ENCODE peak calls at places on chromosome 3, in five cellular contexts. X is chondrocyte, Z is breast epithelium, T is lower leg skin, D is GM12878. O is an unnamed sample.

GRCh38 chr3:97835761-97836160 is 13.9 kb downstream of the CRYBG3 start:
- DNase-seq in X (no peak), Z (no peak), T (no peak), D (no peak), O (no peak)

GRCh38 chr3:197302033-197302432 is 3.6 kb upstream of the DLG1 start:
- DNase-seq in X (no peak), Z (no peak), T (no peak), D (no peak), O (no peak)

GRCh38 chr3:59654120-59654952 is 604.5 kb upstream of the CFAP20DC start:
- DNase-seq in X (no peak), Z (peak; percentile 88), T (peak; percentile 53), D (no peak), O (no peak)

GRCh38 chr3:169624533-169624972 is 39.0 kb downstream of the MECOM start:
- DNase-seq in X (no peak), Z (no peak), T (no peak), D (no peak), O (no peak)

GRCh38 chr3:57952208-57952631 is 56.0 kb upstream of the FLNB start:
- DNase-seq in X (peak; percentile 46), Z (peak; percentile 76), T (no peak), D (no peak), O (no peak)

GRCh38 chr3:127440384-127440783 is 150.1 kb downstream of the TPRA1 start:
- DNase-seq in X (peak; percentile 43), Z (no peak), T (no peak), D (no peak), O (peak; percentile 23)

GRCh38 chr3:184096811-184097378 is at the start of gene HTR3E:
- DNase-seq in X (no peak), Z (no peak), T (no peak), D (no peak), O (no peak)

GRCh38 chr3:44682182-44682896 is 30.1 kb upstream of the ZNF502 start:
- DNase-seq in X (no peak), Z (no peak), T (no peak), D (no peak), O (no peak)

GRCh38 chr3:73435055-73435454 is 189.7 kb downstream of the PDZRN3 start:
- DNase-seq in X (no peak), Z (no peak), T (no peak), D (no peak), O (no peak)

GRCh38 chr3:18740631-18741583 is 315.8 kb upstream of the SATB1 start:
- DNase-seq in X (no peak), Z (no peak), T (no peak), D (peak; percentile 61), O (no peak)

GRCh38 chr3:45686850-45687249 is 2.3 kb upstream of the SACM1L start:
- DNase-seq in X (no peak), Z (no peak), T (no peak), D (no peak), O (no peak)

GRCh38 chr3:139674585-139675260 is 3.0 kb downstream of the NMNAT3 start:
- DNase-seq in X (no peak), Z (no peak), T (no peak), D (no peak), O (no peak)

GRCh38 chr3:8868996-8869395 is 94.3 kb downstream of the RAD18 start:
- DNase-seq in X (no peak), Z (no peak), T (no peak), D (no peak), O (no peak)

GRCh38 chr3:31219131-31219843 is 313.4 kb upstream of the STT3B start:
- DNase-seq in X (no peak), Z (no peak), T (no peak), D (peak; percentile 84), O (no peak)

GRCh38 chr3:101026244-101026643 is 33.0 kb upstream of the ABI3BP start:
- DNase-seq in X (no peak), Z (no peak), T (no peak), D (no peak), O (no peak)

GRCh38 chr3:13828501-13828900 is 51.4 kb downstream of the WNT7A start:
- DNase-seq in X (no peak), Z (no peak), T (no peak), D (no peak), O (no peak)

GRCh38 chr3:11379238-11379823 is 107.1 kb downstream of the ATG7 start:
- DNase-seq in X (no peak), Z (no peak), T (no peak), D (peak; percentile 13), O (no peak)

GRCh38 chr3:162353414-162353813 is 856.8 kb downstream of the OTOL1 start:
- DNase-seq in X (no peak), Z (no peak), T (no peak), D (no peak), O (no peak)

GRCh38 chr3:158731525-158731924 is 732 bp downstream of the RARRES1 start:
- DNase-seq in X (no peak), Z (no peak), T (no peak), D (no peak), O (no peak)

GRCh38 chr3:173706630-173707029 is 309.1 kb downstream of the NLGN1 start:
- DNase-seq in X (no peak), Z (no peak), T (no peak), D (no peak), O (no peak)

GRCh38 chr3:14761121-14761672 is 57.6 kb upstream of the FGD5 start:
- DNase-seq in X (no peak), Z (no peak), T (no peak), D (no peak), O (peak; percentile 70)

GRCh38 chr3:22156868-22157267 is 405.9 kb upstream of the ZNF385D start:
- DNase-seq in X (no peak), Z (peak; percentile 38), T (no peak), D (no peak), O (no peak)

GRCh38 chr3:34011171-34012101 is 213.0 kb downstream of the PDCD6IP start:
- DNase-seq in X (no peak), Z (no peak), T (no peak), D (no peak), O (no peak)

GRCh38 chr3:11641683-11642407 is 1.9 kb downstream of the VGLL4 start:
- DNase-seq in X (no peak), Z (no peak), T (no peak), D (no peak), O (no peak)

DNA sequence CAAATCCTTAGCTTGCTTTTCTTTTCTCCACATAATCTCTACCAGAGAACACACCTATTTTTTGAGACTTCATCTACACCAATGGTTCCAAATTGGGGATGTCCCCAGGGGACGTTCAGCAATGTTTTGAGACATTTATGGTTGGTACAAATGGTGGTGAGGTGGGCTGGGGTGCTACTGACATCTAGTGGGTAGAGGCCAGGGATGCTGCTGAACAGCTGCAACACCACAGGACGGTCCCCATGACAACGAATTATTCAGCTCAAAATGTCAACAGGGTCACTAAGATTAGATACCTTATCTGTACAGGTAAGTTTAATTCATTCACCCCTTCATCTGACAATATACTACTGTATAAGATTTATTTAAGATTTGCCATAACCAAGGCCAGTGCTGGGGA is 14.4 kb downstream of the GK5 start:
- DNase-seq in X (no peak), Z (no peak), T (no peak), D (no peak), O (no peak)
- TF ChIP-seq CTCF in X (peak; percentile 50), Z (no peak), T (no peak), D (peak; percentile 37), O (peak; percentile 34)

GRCh38 chr3:134971359-134971758 is 176.3 kb downstream of the EPHB1 start:
- DNase-seq in X (no peak), Z (no peak), T (no peak), D (no peak), O (peak; percentile 64)
- TF ChIP-seq CTCF in X (no peak), Z (no peak), T (no peak), D (no peak), O (no peak)

GRCh38 chr3:189192725-189193124 is 21.0 kb downstream of the TPRG1 start:
- DNase-seq in X (no peak), Z (no peak), T (no peak), D (no peak), O (no peak)

GRCh38 chr3:189195302-189195701 is 23.5 kb downstream of the TPRG1 start:
- DNase-seq in X (no peak), Z (no peak), T (no peak), D (no peak), O (no peak)
- TF ChIP-seq CTCF in X (no peak), Z (no peak), T (no peak), D (peak; percentile 18), O (peak; percentile 12)

DNA sequence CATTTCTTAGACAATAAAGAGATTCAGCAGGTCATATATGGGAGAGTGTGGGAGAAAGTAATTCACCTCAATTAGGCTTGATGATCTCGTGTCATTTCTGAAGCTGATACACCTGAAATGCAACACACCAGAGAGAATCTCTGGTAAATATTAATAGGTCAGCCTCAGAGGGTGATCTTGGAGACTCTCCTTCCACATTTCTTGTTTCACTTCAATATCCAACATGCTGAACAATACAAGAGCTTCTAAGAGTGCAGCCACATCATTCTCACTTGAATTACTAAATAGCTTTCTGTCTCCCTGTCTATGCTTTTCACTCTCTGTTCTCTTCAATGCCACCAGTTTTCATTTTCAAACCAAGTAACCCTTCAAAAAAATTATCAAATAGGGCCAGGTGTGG is 71.1 kb upstream of the GK5 start:
- DNase-seq in X (no peak), Z (no peak), T (no peak), D (peak; percentile 2), O (no peak)
- TF ChIP-seq CTCF in X (no peak), Z (no peak), T (no peak), D (no peak), O (no peak)

GRCh38 chr3:168095611-168096209 is at the start of gene GOLIM4:
- DNase-seq in X (peak; percentile 100), Z (peak; percentile 90), T (peak; percentile 91), D (peak; percentile 90), O (peak; percentile 98)
- TF ChIP-seq CTCF in X (peak; percentile 45), Z (no peak), T (no peak), D (peak; percentile 1), O (peak; percentile 23)

O was measured in osteocyte.